ENCODE peak calls at places on chromosome 22, in four cellular contexts. One of them, this sample, is unnamed.

GRCh38 chr22:36578619-36579018 is 49.7 kb upstream of the EIF3D start:
- DNase-seq in endothelial cell of umbilical vein: no peak
- DNase-seq in A549: no peak
- DNase-seq in right lobe of liver: no peak
- DNase-seq in this sample: no peak

GRCh38 chr22:46377566-46378498 is 42.3 kb downstream of the TRMU start:
- DNase-seq in endothelial cell of umbilical vein: no peak
- DNase-seq in A549: peak; percentile 92
- DNase-seq in right lobe of liver: peak; percentile 93
- DNase-seq in this sample: no peak

GRCh38 chr22:39558950-39559349 is 11.6 kb upstream of the CACNA1I start:
- DNase-seq in endothelial cell of umbilical vein: no peak
- DNase-seq in A549: no peak
- DNase-seq in right lobe of liver: no peak
- DNase-seq in this sample: no peak

GRCh38 chr22:37994982-37995381 is 10.6 kb upstream of the SOX10 start:
- DNase-seq in endothelial cell of umbilical vein: no peak
- DNase-seq in A549: no peak
- DNase-seq in right lobe of liver: no peak
- DNase-seq in this sample: no peak

GRCh38 chr22:36227396-36227795 is 11.9 kb downstream of the APOL2 start:
- DNase-seq in endothelial cell of umbilical vein: no peak
- DNase-seq in A549: no peak
- DNase-seq in right lobe of liver: no peak
- DNase-seq in this sample: no peak

GRCh38 chr22:46986788-46987187 is 224.3 kb downstream of the TBC1D22A start:
- DNase-seq in endothelial cell of umbilical vein: no peak
- DNase-seq in A549: no peak
- DNase-seq in right lobe of liver: no peak
- DNase-seq in this sample: no peak

GRCh38 chr22:37626144-37626543 is 13.3 kb upstream of the SH3BP1 start:
- DNase-seq in endothelial cell of umbilical vein: no peak
- DNase-seq in A549: no peak
- DNase-seq in right lobe of liver: peak; percentile 93
- DNase-seq in this sample: no peak

GRCh38 chr22:22208657-22209056 is 35.9 kb upstream of the VPREB1 start:
- DNase-seq in endothelial cell of umbilical vein: no peak
- DNase-seq in A549: no peak
- DNase-seq in right lobe of liver: no peak
- DNase-seq in this sample: no peak

GRCh38 chr22:24157783-24158170 is 23.5 kb upstream of the SUSD2 start:
- DNase-seq in endothelial cell of umbilical vein: no peak
- DNase-seq in A549: no peak
- DNase-seq in right lobe of liver: no peak
- DNase-seq in this sample: no peak

GRCh38 chr22:22076937-22077703 is 94.5 kb upstream of the TOP3B start:
- DNase-seq in endothelial cell of umbilical vein: no peak
- DNase-seq in A549: no peak
- DNase-seq in right lobe of liver: no peak
- DNase-seq in this sample: no peak

GRCh38 chr22:48919851-48920589 is 907.7 kb downstream of the BRD1 start:
- DNase-seq in endothelial cell of umbilical vein: no peak
- DNase-seq in A549: no peak
- DNase-seq in right lobe of liver: no peak
- DNase-seq in this sample: no peak

GRCh38 chr22:32904044-32904443 is 102.5 kb downstream of the TIMP3 start:
- DNase-seq in endothelial cell of umbilical vein: no peak
- DNase-seq in A549: peak; percentile 3
- DNase-seq in right lobe of liver: no peak
- DNase-seq in this sample: peak; percentile 75

GRCh38 chr22:29704528-29705285 is 15.1 kb upstream of the CABP7 start:
- DNase-seq in endothelial cell of umbilical vein: no peak
- DNase-seq in A549: no peak
- DNase-seq in right lobe of liver: no peak
- DNase-seq in this sample: no peak

GRCh38 chr22:28899199-28899853 is 16.0 kb downstream of the ZNRF3 start:
- DNase-seq in endothelial cell of umbilical vein: no peak
- DNase-seq in A549: no peak
- DNase-seq in right lobe of liver: no peak
- DNase-seq in this sample: no peak

GRCh38 chr22:47795477-47796127 is 1033.2 kb downstream of the TBC1D22A start:
- DNase-seq in endothelial cell of umbilical vein: no peak
- DNase-seq in A549: no peak
- DNase-seq in right lobe of liver: no peak
- DNase-seq in this sample: no peak

GRCh38 chr22:49032821-49033220 is 794.9 kb downstream of the BRD1 start:
- DNase-seq in endothelial cell of umbilical vein: no peak
- DNase-seq in A549: no peak
- DNase-seq in right lobe of liver: no peak
- DNase-seq in this sample: no peak

GRCh38 chr22:37571258-37571991 is 8.5 kb downstream of the LGALS2 start:
- DNase-seq in endothelial cell of umbilical vein: no peak
- DNase-seq in A549: peak; percentile 62
- DNase-seq in right lobe of liver: no peak
- DNase-seq in this sample: no peak

GRCh38 chr22:27906241-27906640 is 12.8 kb downstream of the PITPNB start:
- DNase-seq in endothelial cell of umbilical vein: no peak
- DNase-seq in A549: no peak
- DNase-seq in right lobe of liver: no peak
- DNase-seq in this sample: no peak

GRCh38 chr22:44668190-44668885 is 33.7 kb upstream of the PRR5 start:
- DNase-seq in endothelial cell of umbilical vein: no peak
- DNase-seq in A549: no peak
- DNase-seq in right lobe of liver: no peak
- DNase-seq in this sample: peak; percentile 36

GRCh38 chr22:29167032-29167911 is 38.4 kb upstream of the EMID1 start:
- DNase-seq in endothelial cell of umbilical vein: no peak
- DNase-seq in A549: no peak
- DNase-seq in right lobe of liver: peak; percentile 22
- DNase-seq in this sample: no peak

GRCh38 chr22:38782402-38783094 is 11.4 kb downstream of the DNAL4 start:
- DNase-seq in endothelial cell of umbilical vein: no peak
- DNase-seq in A549: no peak
- DNase-seq in right lobe of liver: no peak
- DNase-seq in this sample: no peak

GRCh38 chr22:46671824-46672432 is 51.7 kb downstream of the GRAMD4 start:
- DNase-seq in endothelial cell of umbilical vein: no peak
- DNase-seq in A549: no peak
- DNase-seq in right lobe of liver: no peak
- DNase-seq in this sample: no peak

GRCh38 chr22:24087071-24087795 is 76.1 kb downstream of the CABIN1 start:
- DNase-seq in endothelial cell of umbilical vein: no peak
- DNase-seq in A549: no peak
- DNase-seq in right lobe of liver: no peak
- DNase-seq in this sample: no peak

GRCh38 chr22:44667276-44667675 is 34.7 kb upstream of the PRR5 start:
- DNase-seq in endothelial cell of umbilical vein: no peak
- DNase-seq in A549: no peak
- DNase-seq in right lobe of liver: peak; percentile 43
- DNase-seq in this sample: no peak

GRCh38 chr22:47739616-47740015 is 977.2 kb downstream of the TBC1D22A start:
- DNase-seq in endothelial cell of umbilical vein: no peak
- DNase-seq in A549: no peak
- DNase-seq in right lobe of liver: no peak
- DNase-seq in this sample: no peak

GRCh38 chr22:48900327-48900597 is 927.4 kb downstream of the BRD1 start:
- DNase-seq in endothelial cell of umbilical vein: no peak
- DNase-seq in A549: no peak
- DNase-seq in right lobe of liver: no peak
- DNase-seq in this sample: no peak

GRCh38 chr22:36790648-36791047 is 14.7 kb upstream of the IFT27 start:
- DNase-seq in endothelial cell of umbilical vein: no peak
- DNase-seq in A549: no peak
- DNase-seq in right lobe of liver: no peak
- DNase-seq in this sample: peak; percentile 26

GRCh38 chr22:28799834-28800307 is 498 bp downstream of the XBP1 start:
- DNase-seq in endothelial cell of umbilical vein: peak; percentile 68
- DNase-seq in A549: no peak
- DNase-seq in right lobe of liver: peak; percentile 75
- DNase-seq in this sample: peak; percentile 65

GRCh38 chr22:46421272-46421671 is 85.8 kb downstream of the TRMU start:
- DNase-seq in endothelial cell of umbilical vein: no peak
- DNase-seq in A549: no peak
- DNase-seq in right lobe of liver: no peak
- DNase-seq in this sample: no peak

GRCh38 chr22:48353116-48353947 is 1474.3 kb downstream of the BRD1 start:
- DNase-seq in endothelial cell of umbilical vein: no peak
- DNase-seq in A549: peak; percentile 71
- DNase-seq in right lobe of liver: peak; percentile 38
- DNase-seq in this sample: no peak

DNA sequence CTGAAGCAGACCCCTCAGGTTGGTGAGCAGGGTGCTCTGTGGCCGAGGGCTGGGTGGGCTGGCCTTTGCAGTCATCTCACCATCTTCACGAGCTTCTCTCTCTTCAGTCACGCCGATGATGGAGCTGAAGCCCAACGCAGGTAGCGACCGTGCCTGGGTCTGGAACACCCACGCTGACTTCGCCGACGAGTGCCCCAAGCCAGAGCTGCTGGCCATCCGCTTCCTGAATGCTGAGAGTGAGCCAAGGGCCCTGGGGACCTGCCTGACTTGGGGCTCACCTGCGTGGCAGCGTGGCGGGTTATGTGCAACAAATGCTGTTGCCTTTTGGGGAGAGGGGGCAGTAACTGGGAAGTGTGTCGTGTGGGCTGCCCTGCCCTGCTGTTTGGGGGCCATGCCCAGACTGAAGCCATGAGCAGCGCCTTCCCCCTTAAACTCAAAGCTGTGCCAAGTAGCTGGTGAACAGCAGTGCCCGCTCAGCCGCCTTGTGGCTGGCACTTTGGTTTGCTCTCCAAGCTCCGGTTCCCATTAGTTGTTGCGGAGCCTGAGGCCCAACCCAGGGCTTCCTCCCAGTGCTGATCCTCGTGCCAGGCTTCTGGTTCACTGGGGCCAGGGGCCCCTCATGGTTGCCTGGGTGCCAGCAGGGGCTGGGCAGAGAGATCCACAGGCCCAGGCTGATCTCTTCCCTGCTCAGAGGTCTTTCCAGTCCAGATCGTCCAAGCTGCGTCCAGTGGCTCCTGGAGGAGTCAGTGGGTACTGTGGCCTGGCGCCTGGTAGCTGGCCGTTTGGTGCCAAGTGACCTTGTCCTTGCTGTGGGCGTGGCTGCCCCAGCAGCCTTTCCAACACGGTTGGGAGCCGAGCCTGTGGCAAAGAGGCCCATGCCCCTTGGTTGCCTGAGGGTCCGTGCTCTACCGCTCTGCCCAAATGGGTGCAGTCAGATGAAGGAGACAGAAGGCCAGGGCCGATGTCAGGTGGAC is 6.1 kb upstream of the ZDHHC8 start:
- DNase-seq in endothelial cell of umbilical vein: no peak
- DNase-seq in A549: no peak
- DNase-seq in right lobe of liver: peak; percentile 88
- DNase-seq in this sample: no peak
- TF ChIP-seq POLR2A in endothelial cell of umbilical vein: no peak
- TF ChIP-seq POLR2A in A549: no peak
- TF ChIP-seq POLR2A in right lobe of liver: no peak
- TF ChIP-seq POLR2A in this sample: no peak

DNA sequence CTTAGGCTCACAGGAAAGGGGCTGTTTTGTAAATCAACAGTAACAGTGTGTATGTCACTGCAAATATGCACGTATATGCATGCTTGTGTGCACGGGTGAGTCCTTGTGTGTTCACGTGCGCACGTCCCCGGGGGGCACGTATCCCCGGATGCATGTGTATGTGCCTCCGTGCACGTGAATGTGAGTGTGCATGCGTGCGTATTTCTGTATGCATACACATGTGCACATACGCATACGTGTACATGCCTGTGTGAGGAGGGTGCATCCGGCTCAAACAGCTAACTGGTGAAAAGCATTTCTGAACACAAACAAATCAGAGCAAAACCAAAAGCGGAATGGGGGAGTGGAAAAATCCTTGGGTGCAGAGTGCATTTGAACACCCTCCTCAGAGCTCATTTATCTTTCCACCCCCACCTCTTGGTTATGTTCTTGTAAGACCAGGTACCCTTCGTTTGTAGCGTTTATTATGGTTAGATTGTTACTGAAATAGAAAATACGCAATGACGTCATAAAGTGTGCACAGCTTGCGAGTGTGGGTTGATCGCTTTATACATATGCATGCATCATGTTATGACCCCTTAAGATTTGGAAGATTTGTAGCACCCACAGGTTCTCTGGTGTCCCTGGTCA is 7.0 kb downstream of the ARSA start:
- DNase-seq in endothelial cell of umbilical vein: no peak
- DNase-seq in A549: no peak
- DNase-seq in right lobe of liver: no peak
- DNase-seq in this sample: no peak
- TF ChIP-seq POLR2A in endothelial cell of umbilical vein: no peak
- TF ChIP-seq POLR2A in A549: no peak
- TF ChIP-seq POLR2A in right lobe of liver: no peak
- TF ChIP-seq POLR2A in this sample: no peak

DNA sequence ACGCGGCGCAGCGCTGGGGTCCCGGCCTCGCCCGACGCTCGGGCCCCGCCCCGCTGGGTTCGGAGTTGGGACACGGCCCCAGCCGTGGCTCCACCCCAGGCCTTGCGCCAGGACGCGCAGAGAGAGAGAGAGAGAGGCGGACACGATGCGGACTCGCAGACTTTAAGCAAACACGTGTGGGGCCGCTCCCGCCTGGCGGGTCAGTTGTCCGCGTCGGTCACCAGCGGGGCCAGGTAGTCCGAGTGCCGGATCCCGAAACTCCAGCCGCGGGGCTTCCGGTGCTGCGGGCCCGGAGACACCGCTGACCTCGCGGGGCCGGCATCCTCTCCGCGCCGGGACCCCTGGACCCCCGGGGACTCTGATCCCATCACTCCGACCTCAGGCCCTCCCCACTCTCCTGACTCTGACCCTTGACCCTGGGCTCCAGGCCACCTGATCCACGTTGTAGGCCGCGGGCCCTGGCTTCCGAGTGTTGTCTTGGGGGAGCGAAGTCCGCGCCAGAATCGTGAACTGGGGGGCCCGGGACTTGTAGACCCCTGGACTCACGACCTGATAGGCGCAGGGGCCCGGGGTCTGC is 556 bp upstream of the TYMP start:
- DNase-seq in endothelial cell of umbilical vein: no peak
- DNase-seq in A549: peak; percentile 54
- DNase-seq in right lobe of liver: peak; percentile 97
- DNase-seq in this sample: peak; percentile 70
- TF ChIP-seq POLR2A in endothelial cell of umbilical vein: no peak
- TF ChIP-seq POLR2A in A549: peak; percentile 42
- TF ChIP-seq POLR2A in right lobe of liver: peak; percentile 83
- TF ChIP-seq POLR2A in this sample: no peak

DNA sequence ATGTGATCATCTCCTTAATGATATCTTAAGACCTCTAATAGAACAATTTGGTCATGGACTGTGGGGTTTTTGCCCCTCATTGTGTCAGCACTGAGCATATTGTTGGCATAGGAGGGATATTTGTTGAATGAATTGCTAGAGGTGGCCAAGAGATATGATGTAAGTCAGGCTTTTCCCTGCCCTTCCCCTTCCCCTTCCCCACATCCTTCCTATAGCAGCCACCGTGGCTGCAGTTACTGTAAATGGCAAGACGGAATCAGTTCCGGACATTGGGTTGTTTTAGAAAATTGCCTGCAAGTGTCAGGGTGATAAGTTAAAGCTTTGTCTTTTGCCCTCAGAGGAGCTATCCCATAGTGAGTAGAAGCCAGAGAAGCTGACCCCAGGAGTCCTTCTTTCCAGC is 23.0 kb downstream of the LIMK2 start:
- DNase-seq in endothelial cell of umbilical vein: peak; percentile 84
- DNase-seq in A549: no peak
- DNase-seq in right lobe of liver: no peak
- DNase-seq in this sample: no peak
- TF ChIP-seq POLR2A in endothelial cell of umbilical vein: no peak
- TF ChIP-seq POLR2A in A549: no peak
- TF ChIP-seq POLR2A in right lobe of liver: no peak
- TF ChIP-seq POLR2A in this sample: no peak

GRCh38 chr22:25747245-25747944 is 5.4 kb downstream of the MYO18B start:
- DNase-seq in endothelial cell of umbilical vein: peak; percentile 88
- DNase-seq in A549: peak; percentile 49
- DNase-seq in right lobe of liver: no peak
- DNase-seq in this sample: peak; percentile 75
- TF ChIP-seq POLR2A in endothelial cell of umbilical vein: no peak
- TF ChIP-seq POLR2A in A549: no peak
- TF ChIP-seq POLR2A in right lobe of liver: no peak
- TF ChIP-seq POLR2A in this sample: no peak